ENCODE peak calls at places on chromosome 15, in four cellular contexts. F is PC-3, G is HCT116, J is MM.1S. O is an unnamed sample. For H3K9me2 and H3K4me1, the result is how much of the 10 kb centered on the place peaks cover.

GRCh38 chr15:100298257-100298656 is 43.5 kb downstream of the ADAMTS17 start:
- DNase-seq in F (no peak), G (no peak), J (no peak), O (no peak)

GRCh38 chr15:80186597-80186996 is 33.8 kb downstream of the FAH start:
- DNase-seq in F (no peak), G (no peak), J (no peak), O (no peak)

GRCh38 chr15:40470423-40471104 is at the start of gene CHST14:
- DNase-seq in F (peak), G (no peak), J (peak), O (peak)

GRCh38 chr15:42226648-42227047 is 18.5 kb upstream of the VPS39 start:
- DNase-seq in F (no peak), G (no peak), J (no peak), O (no peak)

GRCh38 chr15:96361309-96362000 is 31.0 kb downstream of the NR2F2 start:
- DNase-seq in F (no peak), G (no peak), J (no peak), O (no peak)

GRCh38 chr15:85748176-85748575 is 46.5 kb downstream of the KLHL25 start:
- DNase-seq in F (no peak), G (no peak), J (no peak), O (no peak)

GRCh38 chr15:34122771-34123183 is 20.9 kb downstream of the PGBD4 start:
- DNase-seq in F (peak), G (no peak), J (no peak), O (no peak)

GRCh38 chr15:70757627-70758026 is 5.7 kb downstream of the UACA start:
- DNase-seq in F (no peak), G (no peak), J (no peak), O (no peak)

GRCh38 chr15:90611157-90611556 is 81.4 kb downstream of the CRTC3 start:
- DNase-seq in F (no peak), G (no peak), J (no peak), O (no peak)

GRCh38 chr15:72195101-72195511 is 2.5 kb downstream of the GRAMD2A start:
- DNase-seq in F (peak), G (no peak), J (no peak), O (peak)

GRCh38 chr15:43518073-43518761 is 809 bp downstream of the MAP1A start:
- DNase-seq in F (no peak), G (no peak), J (no peak), O (no peak)

GRCh38 chr15:43517354-43518072 is at the start of gene MAP1A:
- DNase-seq in F (no peak), G (no peak), J (no peak), O (no peak)

GRCh38 chr15:43520138-43520537 is 2.7 kb downstream of the MAP1A start:
- DNase-seq in F (no peak), G (no peak), J (no peak), O (no peak)

GRCh38 chr15:43521419-43521818 is 4.0 kb downstream of the MAP1A start:
- DNase-seq in F (no peak), G (no peak), J (no peak), O (no peak)

GRCh38 chr15:43519207-43519606 is 1.8 kb downstream of the MAP1A start:
- DNase-seq in F (no peak), G (no peak), J (no peak), O (no peak)
- H3K4me3 ChIP-seq in F (no peak), G (no peak), J (no peak), O (no peak)

DNA sequence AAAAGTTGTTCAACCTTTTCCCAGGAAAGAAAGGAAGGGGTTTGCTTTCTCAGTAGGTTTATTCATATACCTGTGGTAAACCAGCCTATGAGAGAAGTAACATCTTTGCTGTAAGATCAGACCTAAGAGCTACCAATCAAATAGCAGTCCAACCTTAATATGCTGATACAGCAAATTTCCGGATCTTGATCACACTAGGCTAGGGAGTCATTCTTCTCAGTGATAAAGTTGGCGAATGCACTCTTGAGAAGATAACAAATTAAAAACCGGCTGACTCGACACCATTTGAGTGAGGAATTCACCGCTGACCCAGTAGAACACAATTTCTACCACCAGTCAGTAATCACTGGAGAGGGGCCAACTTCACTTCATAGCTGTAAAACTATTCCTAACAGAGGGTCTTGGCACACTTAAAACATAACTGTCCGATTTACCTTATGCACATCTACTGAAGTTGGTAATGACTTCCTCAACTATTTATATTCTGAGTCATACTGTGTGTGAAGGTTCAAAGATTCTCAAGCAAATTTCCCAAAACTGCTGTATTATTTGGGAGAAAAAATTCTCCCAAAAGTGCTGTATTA is 47.2 kb downstream of the MEIS2 start:
- DNase-seq in F (peak), G (no peak), J (no peak), O (no peak)
- H3K9me2 ChIP-seq in F (under half), G (under half), J (under half), O (under half)

GRCh38 chr15:59334063-59334415 is 38.6 kb downstream of the MYO1E start:
- DNase-seq in F (no peak), G (no peak), J (no peak), O (no peak)

GRCh38 chr15:59330649-59331048 is 42.0 kb downstream of the MYO1E start:
- DNase-seq in F (no peak), G (no peak), J (no peak), O (no peak)

GRCh38 chr15:59332009-59332408 is 40.7 kb downstream of the MYO1E start:
- DNase-seq in F (no peak), G (no peak), J (no peak), O (no peak)

GRCh38 chr15:59335197-59335786 is 37.4 kb downstream of the MYO1E start:
- DNase-seq in F (no peak), G (no peak), J (no peak), O (no peak)

GRCh38 chr15:59333401-59334062 is 39.1 kb downstream of the MYO1E start:
- DNase-seq in F (peak), G (no peak), J (no peak), O (no peak)
- H3K4me1 ChIP-seq in F (under half), G (under half), J (under half), O (under half)

GRCh38 chr15:68875377-68876116 is 54.8 kb upstream of the SPESP1 start:
- DNase-seq in F (peak), G (peak), J (peak), O (peak)
- H3K4me3 ChIP-seq in F (peak), G (peak), J (no peak), O (no peak)

GRCh38 chr15:97547381-97547780 is 413.1 kb upstream of the ARRDC4 start:
- DNase-seq in F (no peak), G (no peak), J (no peak), O (no peak)
- H3K9me2 ChIP-seq in F (under half), G (under half), J (under half), O (under half)

GRCh38 chr15:74445816-74446763 is 12.3 kb upstream of the SEMA7A start:
- DNase-seq in F (no peak), G (no peak), J (no peak), O (no peak)
- H3K4me1 ChIP-seq in F (under half), G (under half), J (under half), O (under half)

DNA sequence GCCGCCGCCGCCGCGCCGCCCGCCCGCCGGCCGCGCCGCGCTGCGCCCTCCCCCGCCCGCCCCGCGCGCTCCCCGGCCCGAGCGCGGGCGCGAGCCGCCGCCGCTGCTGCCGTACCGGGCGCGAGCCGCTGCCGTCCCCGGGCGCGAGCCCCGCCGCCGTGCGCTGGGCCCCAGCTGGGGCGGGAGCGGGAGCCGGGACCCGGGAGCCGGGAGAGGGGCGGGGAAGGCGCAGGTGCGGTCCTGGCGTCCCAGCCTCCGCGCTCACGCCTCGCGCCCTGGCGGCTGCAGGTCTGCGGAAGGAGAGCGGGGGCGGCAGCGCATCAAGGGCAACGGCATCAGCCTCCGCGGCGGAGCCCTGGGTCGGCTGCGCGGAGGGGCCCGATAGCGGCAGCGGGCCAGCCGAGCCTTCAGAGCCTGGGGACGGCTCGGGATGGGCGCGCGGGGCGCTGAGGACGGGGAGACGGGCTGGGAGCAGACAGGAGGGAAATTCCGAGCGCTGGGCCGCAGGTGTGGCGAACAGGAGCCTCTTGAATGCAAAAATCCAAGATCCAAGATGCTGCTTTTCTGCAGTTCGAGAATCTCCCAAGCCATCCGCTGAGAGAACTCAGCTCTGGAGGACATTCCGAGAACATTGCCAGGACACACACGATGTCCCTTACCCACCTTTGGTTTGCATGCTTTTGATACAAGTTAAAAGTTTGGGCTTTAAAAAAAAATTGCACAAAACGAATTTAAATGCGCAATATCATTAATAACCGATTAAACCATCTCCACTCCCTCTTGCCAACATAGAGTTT is 251.1 kb downstream of the TJP1 start:
- DNase-seq in F (peak), G (no peak), J (peak), O (no peak)
- H3K4me3 ChIP-seq in F (no peak), G (no peak), J (peak), O (no peak)

DNA sequence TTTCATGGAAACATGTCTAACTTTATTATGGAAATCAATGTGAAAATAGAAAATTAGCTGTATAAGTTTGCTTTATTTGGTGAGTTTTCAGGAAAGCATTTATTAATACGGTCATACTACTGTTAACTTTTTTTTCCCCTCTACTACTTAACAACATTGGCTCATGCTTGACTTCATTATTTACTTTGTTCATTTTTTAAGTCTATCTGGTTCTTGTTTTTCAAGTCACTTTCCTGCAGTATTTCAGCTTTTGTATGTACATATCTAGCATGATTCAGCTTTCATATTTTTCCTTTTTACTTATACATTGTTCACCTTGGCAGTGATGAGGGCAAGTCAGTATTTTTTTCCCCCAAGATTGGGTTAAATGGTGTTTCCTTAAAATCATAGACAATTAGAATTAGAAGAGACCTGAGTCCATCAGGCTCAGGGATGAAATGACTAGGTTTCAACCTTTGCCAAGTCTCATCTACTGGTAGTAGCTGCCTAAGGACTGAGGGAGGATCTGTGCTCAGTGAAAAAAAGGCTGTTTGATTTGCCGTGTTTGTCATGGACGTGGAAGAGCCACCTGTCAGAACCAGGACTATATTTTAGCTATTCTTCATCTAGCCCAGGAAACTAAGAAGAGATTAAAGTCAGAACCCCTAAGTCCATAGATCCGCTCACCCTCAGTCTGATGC is 15.4 kb downstream of the TMOD3 start:
- DNase-seq in F (peak), G (no peak), J (no peak), O (peak)
- H3K9me2 ChIP-seq in F (under half), G (under half), J (under half), O (under half)